ENCODE peak calls at places on chromosomes 4 and X, in four cellular contexts. X is HCT116, H is ovary, L is A549. I is an unnamed sample.
A peak's percentile ranks its signal among the peaks of the same experiment; 100 is the strongest.

GRCh38 chr4:83618431-83618830 is 82.5 kb downstream of the GPAT3 start:
- DNase-seq in H (no peak), L (peak; percentile 57), X (peak; percentile 52), I (peak; percentile 66)

GRCh38 chrX:123083924-123084323 is 100.2 kb upstream of the GRIA3 start:
- DNase-seq in X (no peak), H (no peak), L (peak; percentile 16), I (no peak)

GRCh38 chrX:55008571-55009358 is 8.6 kb downstream of the APEX2 start:
- DNase-seq in X (peak; percentile 12), L (peak; percentile 6), H (no peak), I (no peak)

GRCh38 chr4:53913098-53913497 is 151.3 kb downstream of the CHIC2 start:
- DNase-seq in X (no peak), H (no peak), L (no peak), I (no peak)

GRCh38 chr4:121129606-121130346 is 34.3 kb downstream of the TNIP3 start:
- DNase-seq in H (no peak), X (no peak), L (no peak), I (no peak)

GRCh38 chr4:142818009-142818408 is 28.1 kb downstream of the INPP4B start:
- DNase-seq in H (no peak), X (peak; percentile 57), L (no peak), I (no peak)

GRCh38 chr4:168723020-168723419 is 226.2 kb downstream of the PALLD start:
- DNase-seq in X (no peak), H (no peak), L (no peak), I (no peak)

GRCh38 chrX:118652717-118653116 is 74.7 kb upstream of the IL13RA1 start:
- DNase-seq in H (no peak), X (no peak), L (no peak), I (no peak)

GRCh38 chr4:75598390-75598789 is 31.9 kb downstream of the CDKL2 start:
- DNase-seq in L (no peak), X (no peak), H (no peak), I (peak; percentile 1)

GRCh38 chr4:3246458-3247398 is 2.2 kb upstream of the MSANTD1 start:
- DNase-seq in X (no peak), L (no peak), H (no peak), I (no peak)

GRCh38 chrX:30060718-30061117 is 154.6 kb upstream of the MAGEB2 start:
- DNase-seq in X (peak; percentile 6), L (peak; percentile 22), H (no peak), I (no peak)

GRCh38 chr4:85092943-85093342 is 126.5 kb upstream of the WDFY3 start:
- DNase-seq in X (no peak), H (no peak), L (no peak), I (no peak)

GRCh38 chr4:109207060-109207459 is 95.4 kb downstream of the COL25A1 start:
- DNase-seq in X (no peak), H (no peak), L (no peak), I (peak; percentile 36)

GRCh38 chr4:176999943-177000543 is 207.3 kb upstream of the VEGFC start:
- DNase-seq in X (no peak), L (peak; percentile 65), H (no peak), I (no peak)

GRCh38 chr4:69764311-69764710 is 3.9 kb upstream of the SULT1B1 start:
- DNase-seq in L (no peak), X (no peak), H (no peak), I (no peak)

GRCh38 chr4:98959411-98959810 is 30.5 kb upstream of the EIF4E start:
- DNase-seq in H (no peak), L (no peak), X (no peak), I (no peak)

GRCh38 chrX:41984628-41985027 is 61.3 kb upstream of the CASK start:
- DNase-seq in H (no peak), X (peak; percentile 41), L (no peak), I (no peak)

GRCh38 chrX:74535633-74536141 is 78.7 kb downstream of the RLIM start:
- DNase-seq in L (no peak), H (peak; percentile 87), X (no peak), I (no peak)

GRCh38 chrX:53494427-53494826 is 60.3 kb upstream of the HSD17B10 start:
- DNase-seq in H (no peak), X (no peak), L (no peak), I (no peak)

GRCh38 chr4:7985072-7985471 is 45.4 kb upstream of the AFAP1 start:
- DNase-seq in H (no peak), X (no peak), L (no peak), I (no peak)

GRCh38 chr4:151417766-151418376 is 8.9 kb downstream of the FHIP1A start:
- DNase-seq in L (no peak), X (no peak), H (no peak), I (no peak)

GRCh38 chr4:135485371-135485770 is 1283.8 kb upstream of the PABPC4L start:
- DNase-seq in L (no peak), X (no peak), H (no peak), I (no peak)

GRCh38 chrX:108439961-108440696 is 491 bp downstream of the COL4A5 start:
- DNase-seq in L (no peak), H (peak; percentile 27), X (no peak), I (no peak)

GRCh38 chrX:925094-925493 is 287.4 kb downstream of the CRLF2 start:
- DNase-seq in H (no peak), L (no peak), X (no peak), I (no peak)

GRCh38 chr4:69038582-69038981 is 57.7 kb upstream of the UGT2B7 start:
- DNase-seq in X (peak; percentile 18), H (no peak), L (peak; percentile 34), I (no peak)

GRCh38 chrX:49792376-49792775 is 36.7 kb upstream of the PAGE4 start:
- DNase-seq in L (no peak), H (no peak), X (no peak), I (no peak)

DNA sequence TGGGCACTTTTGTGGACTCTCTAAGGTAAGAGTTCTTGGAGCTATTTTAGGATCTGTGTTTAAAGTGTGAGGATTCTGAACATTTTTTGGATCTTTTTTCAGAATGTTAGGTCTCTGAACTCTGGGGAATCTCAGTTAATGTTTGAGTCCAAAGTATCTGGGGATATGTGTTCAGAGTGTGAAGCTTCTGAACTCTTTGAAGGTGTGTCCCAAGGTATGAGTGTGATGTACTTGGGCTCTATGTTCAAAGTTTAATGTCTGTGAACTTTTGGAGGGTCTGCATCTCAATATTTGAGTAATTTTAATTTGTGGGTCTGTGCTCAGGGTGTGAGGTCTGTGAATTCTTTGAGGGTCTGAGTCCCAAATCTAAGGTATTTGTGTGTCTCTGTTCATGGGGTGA is 35.4 kb upstream of the PAGE4 start:
- DNase-seq in X (no peak), L (no peak), H (no peak), I (no peak)
- H3K9me3 ChIP-seq in X (no peaks in the 10 kb centered on the region), L (no peaks in the 10 kb centered on the region), H (no peaks in the 10 kb centered on the region), I (no peaks in the 10 kb centered on the region)

GRCh38 chrX:85995641-85996040 is 51.7 kb downstream of the CHM start:
- DNase-seq in H (no peak), X (no peak), L (no peak), I (no peak)
- H3K27ac ChIP-seq in H (no peak overlapping the region), X (no peak overlapping the region), L (no peak overlapping the region), I (no peak overlapping the region)

GRCh38 chrX:95718746-95719145 is 965.9 kb upstream of the DIAPH2 start:
- DNase-seq in X (no peak), H (no peak), L (no peak), I (no peak)
- H3K9me3 ChIP-seq in X (no peaks in the 10 kb centered on the region), H (no peaks in the 10 kb centered on the region), L (no peaks in the 10 kb centered on the region), I (no peaks in the 10 kb centered on the region)

GRCh38 chr4:37686373-37687174 is at the start of gene RELL1:
- DNase-seq in H (peak; percentile 100), L (peak; percentile 98), X (peak; percentile 99), I (peak; percentile 99)

GRCh38 chr4:37687175-37687525 is 974 bp upstream of the RELL1 start:
- DNase-seq in L (no peak), H (no peak), X (no peak), I (no peak)

GRCh38 chr4:37689353-37689752 is 3.2 kb upstream of the RELL1 start:
- DNase-seq in H (no peak), X (no peak), L (no peak), I (no peak)

GRCh38 chr4:37685726-37686372 is 327 bp downstream of the RELL1 start:
- DNase-seq in L (peak; percentile 12), X (no peak), H (peak; percentile 72), I (no peak)

DNA sequence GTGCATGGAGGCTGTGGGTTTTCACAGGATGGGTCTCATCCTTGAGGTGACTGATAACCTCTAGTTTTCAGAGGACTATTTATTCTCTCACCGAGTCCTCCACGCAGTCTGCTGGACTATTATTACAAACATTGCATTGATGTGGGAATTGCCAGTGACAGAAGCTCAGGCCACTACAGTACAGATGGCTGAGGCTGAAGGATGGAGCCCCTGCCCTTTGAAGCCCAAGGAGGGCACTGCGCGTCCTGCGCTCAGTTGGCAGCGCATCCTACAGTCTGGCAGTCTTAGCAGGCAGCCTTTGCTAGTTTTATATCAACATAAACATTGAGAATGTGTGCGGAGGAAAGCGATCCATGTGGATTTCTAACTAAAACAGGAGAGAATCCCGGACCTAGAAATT is 1.5 kb upstream of the RELL1 start:
- DNase-seq in L (no peak), X (no peak), H (no peak), I (no peak)
- H3K27ac ChIP-seq in L (no peak overlapping the region), X (no peak overlapping the region), H (no peak overlapping the region), I (no peak overlapping the region)

GRCh38 chrX:153190384-153190783 is 11.3 kb downstream of the MAGEA1 start:
- DNase-seq in X (no peak), L (no peak), H (no peak), I (no peak)

GRCh38 chrX:153181822-153182221 is 2.7 kb downstream of the MAGEA1 start:
- DNase-seq in H (no peak), L (no peak), X (no peak), I (no peak)

GRCh38 chrX:153179131-153179530 is at the start of gene MAGEA1:
- DNase-seq in L (no peak), H (no peak), X (no peak), I (no peak)

DNA sequence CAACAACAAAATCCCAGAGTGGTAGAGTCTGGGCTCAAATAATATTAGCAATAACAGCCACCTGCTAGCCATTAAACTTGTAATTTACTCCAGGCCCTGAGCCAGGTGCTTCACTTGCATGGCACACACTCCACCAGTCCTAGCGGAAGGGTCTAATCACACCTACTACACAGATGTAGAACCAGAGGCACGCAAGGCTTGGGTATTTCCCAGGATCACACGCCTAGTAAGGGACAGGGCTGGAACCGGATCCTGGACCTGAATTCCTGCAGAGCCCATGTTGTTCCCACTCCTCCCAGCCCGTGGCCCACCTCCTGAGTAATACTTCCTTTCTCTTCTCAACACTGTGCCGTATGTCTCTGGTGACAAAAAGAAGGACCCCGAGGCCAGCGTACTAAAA is 5.7 kb downstream of the MAGEA1 start:
- DNase-seq in X (no peak), L (no peak), H (no peak), I (no peak)
- H3K9me3 ChIP-seq in X (no peaks in the 10 kb centered on the region), L (no peaks in the 10 kb centered on the region), H (no peaks in the 10 kb centered on the region), I (no peaks in the 10 kb centered on the region)